ENCODE peak calls at places on chromosomes 13 and 19, in ten cellular contexts. J is uterus, B is lower lobe of right lung, U is SK-N-SH, H is RWPE1, K is esophagus muscularis mucosa, O is GM23338, V is pancreas, T is left lung, A is foreskin keratinocyte. Y is an unnamed sample.

GRCh38 chr13:47798906-47799305 is 202.2 kb downstream of the SUCLA2 start:
- DNase-seq in J (no peak), B (no peak), U (no peak), H (peak; percentile 25), K (no peak), O (peak; percentile 53), V (no peak), T (no peak), A (peak; percentile 10), Y (no peak)

GRCh38 chr13:48403151-48403631 is 9.7 kb downstream of the LPAR6 start:
- DNase-seq in J (no peak), B (no peak), U (no peak), H (no peak), K (no peak), O (no peak), V (no peak), T (no peak), A (no peak), Y (no peak)

GRCh38 chr13:110610955-110611595 is 4.3 kb upstream of the NAXD start:
- DNase-seq in J (no peak), B (no peak), U (no peak), H (no peak), K (no peak), O (no peak), V (no peak), T (no peak), A (no peak), Y (no peak)

GRCh38 chr19:13689050-13689449 is 75.3 kb upstream of the MRI1 start:
- DNase-seq in J (no peak), B (no peak), U (peak; percentile 34), H (peak; percentile 53), K (no peak), O (peak; percentile 86), V (no peak), T (no peak), A (no peak), Y (no peak)

GRCh38 chr13:73428137-73428536 is 369.3 kb downstream of the KLF5 start:
- DNase-seq in J (no peak), B (no peak), U (no peak), H (peak; percentile 69), K (no peak), O (no peak), V (no peak), T (no peak), A (peak; percentile 89), Y (no peak)

GRCh38 chr19:9597027-9597426 is 12.7 kb upstream of the ZNF121 start:
- DNase-seq in J (no peak), B (no peak), U (no peak), H (peak; percentile 91), K (no peak), O (no peak), V (no peak), T (no peak), A (peak; percentile 92), Y (no peak)

GRCh38 chr13:87671824-87672603 is 843 bp downstream of the SLITRK5 start:
- DNase-seq in J (no peak), B (no peak), U (peak; percentile 59), H (no peak), K (peak; percentile 87), O (peak; percentile 58), V (no peak), T (peak; percentile 73), A (no peak), Y (peak; percentile 63)

GRCh38 chr13:51380269-51380668 is 40.8 kb downstream of the SERPINE3 start:
- DNase-seq in J (no peak), B (no peak), U (no peak), H (peak; percentile 31), K (no peak), O (no peak), V (no peak), T (no peak), A (peak; percentile 7), Y (no peak)

GRCh38 chr13:82698941-82699340 is 1183.3 kb downstream of the SLITRK1 start:
- DNase-seq in J (no peak), B (no peak), U (no peak), H (no peak), K (no peak), O (peak; percentile 4), V (no peak), T (no peak), A (no peak), Y (no peak)

GRCh38 chr19:10977773-10978155 is 16.9 kb downstream of the SMARCA4 start:
- DNase-seq in J (no peak), B (no peak), U (no peak), H (no peak), K (no peak), O (no peak), V (no peak), T (peak; percentile 28), A (no peak), Y (no peak)

GRCh38 chr19:44718441-44719261 is 19.7 kb downstream of the CEACAM16 start:
- DNase-seq in J (peak; percentile 62), B (peak; percentile 74), U (no peak), H (no peak), K (no peak), O (peak; percentile 95), V (peak; percentile 94), T (no peak), A (no peak), Y (no peak)

GRCh38 chr13:28337196-28338045 is 157.5 kb downstream of the FLT1 start:
- DNase-seq in J (no peak), B (no peak), U (no peak), H (peak; percentile 15), K (no peak), O (no peak), V (no peak), T (no peak), A (peak; percentile 5), Y (no peak)

GRCh38 chr13:66995366-66995663 is 234.8 kb downstream of the PCDH9 start:
- DNase-seq in J (no peak), B (no peak), U (no peak), H (no peak), K (no peak), O (no peak), V (no peak), T (no peak), A (no peak), Y (no peak)

GRCh38 chr19:30123109-30123508 is 181.1 kb downstream of the URI1 start:
- DNase-seq in J (no peak), B (no peak), U (no peak), H (no peak), K (no peak), O (no peak), V (no peak), T (no peak), A (no peak), Y (no peak)

GRCh38 chr19:5498817-5499535 is 43.8 kb downstream of the ZNRF4 start:
- DNase-seq in J (no peak), B (no peak), U (no peak), H (no peak), K (no peak), O (peak; percentile 87), V (no peak), T (no peak), A (no peak), Y (no peak)

GRCh38 chr19:50694815-50695145 is 24.8 kb downstream of the SHANK1 start:
- DNase-seq in J (no peak), B (no peak), U (no peak), H (no peak), K (no peak), O (peak; percentile 49), V (no peak), T (no peak), A (no peak), Y (no peak)

GRCh38 chr19:29858000-29858596 is 46.3 kb downstream of the CCNE1 start:
- DNase-seq in J (no peak), B (no peak), U (peak; percentile 77), H (no peak), K (no peak), O (peak; percentile 87), V (no peak), T (no peak), A (no peak), Y (no peak)

GRCh38 chr19:2494447-2495129 is 18.7 kb downstream of the GADD45B start:
- DNase-seq in J (peak; percentile 76), B (peak; percentile 83), U (peak; percentile 88), H (peak; percentile 41), K (no peak), O (peak; percentile 63), V (peak; percentile 66), T (peak; percentile 91), A (no peak), Y (no peak)

DNA sequence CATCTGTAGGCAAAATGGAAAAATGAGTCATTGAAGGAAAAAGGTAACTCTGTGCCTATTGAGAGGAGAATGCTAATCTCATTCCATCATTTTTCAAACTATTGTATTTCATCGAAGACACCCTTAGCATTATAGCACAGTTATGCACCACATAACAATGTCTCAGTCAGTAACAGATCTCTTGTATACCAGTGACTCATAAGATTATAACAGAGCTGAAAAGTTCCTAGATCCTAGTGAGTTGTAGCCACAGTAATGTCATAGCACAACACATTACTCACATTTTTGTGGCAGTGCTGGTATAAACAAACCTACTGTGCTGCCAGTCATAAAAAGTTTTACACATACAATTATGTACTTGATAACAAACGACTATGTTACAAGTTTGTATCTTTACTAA is 1077.6 kb downstream of the DIAPH3 start:
- DNase-seq in J (no peak), B (no peak), U (no peak), H (no peak), K (no peak), O (no peak), V (no peak), T (no peak), A (peak; percentile 40), Y (no peak)
- TF ChIP-seq CTCF in J (no peak), B (no peak), U (no peak), H (no peak), K (no peak), O (no peak), V (no peak), T (no peak), A (no peak), Y (no peak)

GRCh38 chr13:29847501-29847983 is 2.9 kb downstream of the UBL3 start:
- DNase-seq in J (no peak), B (no peak), U (peak; percentile 42), H (no peak), K (no peak), O (no peak), V (peak; percentile 33), T (no peak), A (peak; percentile 21), Y (no peak)
- H3K27ac ChIP-seq in J (peak overlapping the region; percentile 99), B (peak overlapping the region; percentile 100), U (peak overlapping the region; percentile 88), H (peak overlapping the region; percentile 58), K (peak overlapping the region; percentile 73), O (no peak overlapping the region), V (peak overlapping the region; percentile 67), T (peak overlapping the region; percentile 59), A (peak overlapping the region; percentile 3), Y (peak overlapping the region; percentile 63)

GRCh38 chr19:33132425-33132824 is 511 bp downstream of the WDR88 start:
- DNase-seq in J (no peak), B (no peak), U (peak; percentile 65), H (no peak), K (no peak), O (peak; percentile 70), V (no peak), T (no peak), A (no peak), Y (no peak)
- TF ChIP-seq CTCF in J (no peak), B (no peak), U (peak; percentile 42), H (no peak), K (no peak), O (peak; percentile 56), V (no peak), T (no peak), A (peak; percentile 45), Y (no peak)

DNA sequence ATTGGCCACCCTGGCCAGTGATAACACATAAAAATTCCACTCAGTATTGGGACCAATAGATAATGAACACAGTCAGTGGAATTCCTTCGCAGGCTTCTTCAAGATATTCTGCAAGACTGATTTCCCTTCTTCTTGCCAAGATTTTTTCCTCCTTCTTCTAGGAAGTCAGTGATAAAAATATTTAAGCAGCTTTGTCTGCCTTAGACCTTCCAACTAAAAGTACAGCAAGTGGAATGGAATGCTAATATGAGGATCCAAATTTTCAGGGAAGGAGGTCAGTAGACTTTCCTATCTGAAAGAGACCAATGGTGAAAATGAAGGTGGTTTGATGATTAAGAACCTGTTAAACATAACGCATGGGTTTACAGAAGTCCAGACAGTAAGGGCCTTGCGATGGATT is 9.6 kb downstream of the STARD13 start:
- DNase-seq in J (no peak), B (no peak), U (no peak), H (no peak), K (no peak), O (no peak), V (no peak), T (no peak), A (no peak), Y (no peak)
- H3K27ac ChIP-seq in J (peak overlapping the region; percentile 26), B (no peak overlapping the region), U (peak overlapping the region; percentile 69), H (no peak overlapping the region), K (peak overlapping the region; percentile 16), O (no peak overlapping the region), V (peak overlapping the region; percentile 32), T (peak overlapping the region; percentile 48), A (no peak overlapping the region), Y (peak overlapping the region; percentile 95)

Y was measured in dorsolateral prefrontal cortex.